ENCODE peak calls at places on chromosome 1, in ten cellular contexts. T, B, H, W, J, Q, V, U, L and N are unnamed samples.

GRCh38 chr1:43545686-43546387 is 15.2 kb downstream of the PTPRF start:
- DNase-seq in T (peak), B (no peak), H (no peak), W (no peak), J (no peak), Q (peak), V (peak), U (peak), L (no peak), N (no peak)

GRCh38 chr1:26862781-26863676 is at the start of gene SFN:
- DNase-seq in T (no peak), B (peak), H (no peak), W (no peak), J (no peak), Q (peak), V (no peak), U (peak), L (peak), N (no peak)

GRCh38 chr1:174883361-174883760 is 116.4 kb upstream of the CACYBP start:
- DNase-seq in T (no peak), B (no peak), H (no peak), W (peak), J (peak), Q (peak), V (no peak), U (peak), L (no peak), N (no peak)

GRCh38 chr1:8595919-8596318 is 221.5 kb downstream of the RERE start:
- DNase-seq in T (peak), B (no peak), H (no peak), W (no peak), J (peak), Q (no peak), V (no peak), U (no peak), L (no peak), N (no peak)

GRCh38 chr1:62294211-62294610 is 25.0 kb downstream of the KANK4 start:
- DNase-seq in T (peak), B (no peak), H (no peak), W (peak), J (no peak), Q (no peak), V (no peak), U (peak), L (no peak), N (no peak)

GRCh38 chr1:25700626-25701025 is 84.0 kb downstream of the MAN1C1 start:
- DNase-seq in T (no peak), B (no peak), H (no peak), W (no peak), J (no peak), Q (no peak), V (peak), U (peak), L (no peak), N (no peak)

GRCh38 chr1:24990136-24990535 is 60.1 kb upstream of the RUNX3 start:
- DNase-seq in T (no peak), B (no peak), H (no peak), W (no peak), J (no peak), Q (no peak), V (peak), U (no peak), L (no peak), N (no peak)

GRCh38 chr1:170168263-170168662 is 22.5 kb downstream of the NTMT2 start:
- DNase-seq in T (no peak), B (no peak), H (no peak), W (peak), J (peak), Q (no peak), V (no peak), U (no peak), L (no peak), N (no peak)

GRCh38 chr1:216903389-216903754 is 180.1 kb upstream of the ESRRG start:
- DNase-seq in T (peak), B (no peak), H (no peak), W (peak), J (peak), Q (peak), V (peak), U (no peak), L (no peak), N (no peak)

GRCh38 chr1:223756002-223756775 is 43.9 kb downstream of the CAPN2 start:
- DNase-seq in T (no peak), B (no peak), H (no peak), W (no peak), J (no peak), Q (no peak), V (no peak), U (peak), L (no peak), N (no peak)